ENCODE peak calls at places on chromosomes 3 and 15, in six cellular contexts. Q, V, S, A, B and P are unnamed samples.

GRCh38 chr15:66908503-66909095 is 156.8 kb upstream of the SMAD3 start:
- DNase-seq in Q (no peak), V (no peak), S (no peak), A (peak), B (no peak), P (no peak)

GRCh38 chr3:128488636-128488994 is 4.4 kb downstream of the GATA2 start:
- DNase-seq in Q (no peak), V (peak), S (no peak), A (no peak), B (no peak), P (no peak)

GRCh38 chr15:98144388-98144787 is 183.9 kb downstream of the ARRDC4 start:
- DNase-seq in Q (no peak), V (no peak), S (no peak), A (no peak), B (no peak), P (no peak)

GRCh38 chr3:65672876-65673815 is 365.6 kb downstream of the MAGI1 start:
- DNase-seq in Q (no peak), V (peak), S (no peak), A (peak), B (no peak), P (no peak)

GRCh38 chr3:55461896-55462295 is 25.2 kb downstream of the WNT5A start:
- DNase-seq in Q (no peak), V (peak), S (peak), A (peak), B (no peak), P (no peak)

GRCh38 chr3:38580450-38581382 is 68.8 kb downstream of the SCN5A start:
- DNase-seq in Q (no peak), V (no peak), S (no peak), A (no peak), B (no peak), P (no peak)

GRCh38 chr3:144084929-144085328 is 113.3 kb downstream of the DIPK2A start:
- DNase-seq in Q (no peak), V (no peak), S (no peak), A (no peak), B (no peak), P (no peak)

GRCh38 chr3:190941694-190942280 is 79.3 kb upstream of the GMNC start:
- DNase-seq in Q (no peak), V (no peak), S (no peak), A (no peak), B (no peak), P (no peak)

GRCh38 chr3:71658131-71658530 is 67.1 kb downstream of the EIF4E3 start:
- DNase-seq in Q (no peak), V (peak), S (no peak), A (peak), B (no peak), P (no peak)

GRCh38 chr3:113167929-113168771 is 43.2 kb upstream of the BOC start:
- DNase-seq in Q (no peak), V (no peak), S (no peak), A (no peak), B (no peak), P (no peak)

GRCh38 chr3:23333633-23334032 is 130.5 kb downstream of the UBE2E2 start:
- DNase-seq in Q (no peak), V (no peak), S (no peak), A (no peak), B (no peak), P (no peak)

GRCh38 chr15:41276821-41277220 is 45.8 kb downstream of the CHP1 start:
- DNase-seq in Q (no peak), V (no peak), S (no peak), A (no peak), B (no peak), P (no peak)

GRCh38 chr15:40087095-40087805 is 21.4 kb downstream of the BMF start:
- DNase-seq in Q (no peak), V (no peak), S (no peak), A (no peak), B (no peak), P (no peak)

GRCh38 chr3:183277260-183277659 is 24.2 kb downstream of the B3GNT5 start:
- DNase-seq in Q (no peak), V (no peak), S (no peak), A (no peak), B (no peak), P (no peak)

GRCh38 chr15:64749167-64749566 is 26.2 kb downstream of the RBPMS2 start:
- DNase-seq in Q (no peak), V (peak), S (no peak), A (peak), B (no peak), P (no peak)